ENCODE peak calls at places on chromosome 14, in ten cellular contexts. One of them, this sample, is unnamed.

GRCh38 chr14:36513451-36514277 is 6.4 kb downstream of the NKX2-1 start:
- DNase-seq in right lobe of liver: no peak
- DNase-seq in right atrium auricular region: no peak
- DNase-seq in PC-3: no peak
- DNase-seq in lung: peak; percentile 83
- DNase-seq in kidney: peak; percentile 66
- DNase-seq in upper lobe of left lung: peak; percentile 82
- DNase-seq in H1: no peak
- DNase-seq in pancreas: no peak
- DNase-seq in cardiac muscle cell: no peak
- DNase-seq in this sample: no peak

GRCh38 chr14:36373982-36374673 is 53.7 kb upstream of the MBIP start:
- DNase-seq in right lobe of liver: peak; percentile 66
- DNase-seq in right atrium auricular region: peak; percentile 82
- DNase-seq in PC-3: peak; percentile 93
- DNase-seq in lung: peak; percentile 90
- DNase-seq in kidney: peak; percentile 59
- DNase-seq in upper lobe of left lung: peak; percentile 90
- DNase-seq in H1: peak; percentile 57
- DNase-seq in pancreas: peak; percentile 73
- DNase-seq in cardiac muscle cell: peak; percentile 80
- DNase-seq in this sample: peak; percentile 83

GRCh38 chr14:59085207-59085739 is 103.2 kb upstream of the DAAM1 start:
- DNase-seq in right lobe of liver: no peak
- DNase-seq in right atrium auricular region: no peak
- DNase-seq in PC-3: no peak
- DNase-seq in lung: no peak
- DNase-seq in kidney: no peak
- DNase-seq in upper lobe of left lung: no peak
- DNase-seq in H1: no peak
- DNase-seq in pancreas: no peak
- DNase-seq in cardiac muscle cell: no peak
- DNase-seq in this sample: no peak

GRCh38 chr14:98953544-98954346 is 318.3 kb downstream of the BCL11B start:
- DNase-seq in right lobe of liver: peak; percentile 67
- DNase-seq in right atrium auricular region: peak; percentile 91
- DNase-seq in PC-3: no peak
- DNase-seq in lung: peak; percentile 56
- DNase-seq in kidney: no peak
- DNase-seq in upper lobe of left lung: peak; percentile 65
- DNase-seq in H1: no peak
- DNase-seq in pancreas: no peak
- DNase-seq in cardiac muscle cell: peak; percentile 85
- DNase-seq in this sample: peak; percentile 80

GRCh38 chr14:83255015-83255726 is 1721.5 kb upstream of the SEL1L start:
- DNase-seq in right lobe of liver: no peak
- DNase-seq in right atrium auricular region: no peak
- DNase-seq in PC-3: no peak
- DNase-seq in lung: no peak
- DNase-seq in kidney: no peak
- DNase-seq in upper lobe of left lung: no peak
- DNase-seq in H1: no peak
- DNase-seq in pancreas: no peak
- DNase-seq in cardiac muscle cell: no peak
- DNase-seq in this sample: peak; percentile 36

GRCh38 chr14:104082807-104083206 is 2.7 kb upstream of the ASPG start:
- DNase-seq in right lobe of liver: peak; percentile 85
- DNase-seq in right atrium auricular region: no peak
- DNase-seq in PC-3: no peak
- DNase-seq in lung: peak; percentile 65
- DNase-seq in kidney: no peak
- DNase-seq in upper lobe of left lung: peak; percentile 58
- DNase-seq in H1: no peak
- DNase-seq in pancreas: peak; percentile 79
- DNase-seq in cardiac muscle cell: no peak
- DNase-seq in this sample: no peak

GRCh38 chr14:54599932-54600331 is 33.0 kb downstream of the SAMD4A start:
- DNase-seq in right lobe of liver: no peak
- DNase-seq in right atrium auricular region: no peak
- DNase-seq in PC-3: peak; percentile 85
- DNase-seq in lung: no peak
- DNase-seq in kidney: no peak
- DNase-seq in upper lobe of left lung: no peak
- DNase-seq in H1: no peak
- DNase-seq in pancreas: no peak
- DNase-seq in cardiac muscle cell: no peak
- DNase-seq in this sample: peak; percentile 65

GRCh38 chr14:104223810-104224515 is 85.6 kb downstream of the KIF26A start:
- DNase-seq in right lobe of liver: no peak
- DNase-seq in right atrium auricular region: no peak
- DNase-seq in PC-3: no peak
- DNase-seq in lung: no peak
- DNase-seq in kidney: peak; percentile 57
- DNase-seq in upper lobe of left lung: no peak
- DNase-seq in H1: no peak
- DNase-seq in pancreas: no peak
- DNase-seq in cardiac muscle cell: no peak
- DNase-seq in this sample: no peak

GRCh38 chr14:54606178-54606577 is 39.2 kb downstream of the SAMD4A start:
- DNase-seq in right lobe of liver: no peak
- DNase-seq in right atrium auricular region: peak; percentile 73
- DNase-seq in PC-3: no peak
- DNase-seq in lung: no peak
- DNase-seq in kidney: no peak
- DNase-seq in upper lobe of left lung: no peak
- DNase-seq in H1: no peak
- DNase-seq in pancreas: no peak
- DNase-seq in cardiac muscle cell: peak; percentile 63
- DNase-seq in this sample: no peak

DNA sequence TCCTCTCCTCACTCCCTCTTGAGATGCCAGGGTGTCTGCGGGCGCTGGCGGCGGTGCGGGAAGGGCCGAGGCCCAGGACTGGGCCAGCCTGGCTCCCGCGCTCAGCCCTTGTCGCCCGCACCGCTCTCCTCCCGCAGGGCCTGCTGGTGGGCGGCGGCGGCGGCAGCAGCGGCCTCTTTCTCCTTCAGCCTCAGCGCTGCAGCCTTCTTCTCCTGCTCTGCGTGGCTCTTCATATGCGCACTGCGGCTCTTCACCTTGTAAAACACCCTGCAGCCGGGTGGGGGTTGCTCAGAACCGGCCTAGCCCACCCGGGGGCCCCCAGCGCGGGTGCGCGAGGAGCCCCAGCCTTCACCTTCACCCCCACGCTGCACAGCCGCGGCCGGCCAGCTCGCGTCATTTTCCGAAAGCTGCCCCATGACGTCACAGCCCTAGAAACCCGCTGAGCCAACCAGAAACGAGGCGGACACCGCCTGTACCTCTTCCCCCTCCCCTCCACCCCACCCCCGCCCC is 4.6 kb upstream of the PNMA1 start:
- DNase-seq in right lobe of liver: no peak
- DNase-seq in right atrium auricular region: no peak
- DNase-seq in PC-3: no peak
- DNase-seq in lung: no peak
- DNase-seq in kidney: peak; percentile 79
- DNase-seq in upper lobe of left lung: no peak
- DNase-seq in H1: no peak
- DNase-seq in pancreas: no peak
- DNase-seq in cardiac muscle cell: no peak
- DNase-seq in this sample: no peak
- H3K4me3 ChIP-seq in right lobe of liver: no peak overlapping the region
- H3K4me3 ChIP-seq in right atrium auricular region: peak overlapping the region; percentile 3
- H3K4me3 ChIP-seq in PC-3: no peak overlapping the region
- H3K4me3 ChIP-seq in lung: no peak overlapping the region
- H3K4me3 ChIP-seq in kidney: no peak overlapping the region
- H3K4me3 ChIP-seq in upper lobe of left lung: no peak overlapping the region
- H3K4me3 ChIP-seq in H1: peak overlapping the region; percentile 79
- H3K4me3 ChIP-seq in pancreas: no peak overlapping the region
- H3K4me3 ChIP-seq in cardiac muscle cell: no peak overlapping the region
- H3K4me3 ChIP-seq in this sample: no peak overlapping the region

GRCh38 chr14:90111895-90112534 is 50.2 kb downstream of the KCNK13 start:
- DNase-seq in right lobe of liver: no peak
- DNase-seq in right atrium auricular region: no peak
- DNase-seq in PC-3: peak; percentile 88
- DNase-seq in lung: no peak
- DNase-seq in kidney: no peak
- DNase-seq in upper lobe of left lung: no peak
- DNase-seq in H1: no peak
- DNase-seq in pancreas: no peak
- DNase-seq in cardiac muscle cell: no peak
- DNase-seq in this sample: peak; percentile 90

GRCh38 chr14:90109858-90110257 is 48.1 kb downstream of the KCNK13 start:
- DNase-seq in right lobe of liver: no peak
- DNase-seq in right atrium auricular region: no peak
- DNase-seq in PC-3: peak; percentile 69
- DNase-seq in lung: no peak
- DNase-seq in kidney: no peak
- DNase-seq in upper lobe of left lung: no peak
- DNase-seq in H1: peak; percentile 13
- DNase-seq in pancreas: no peak
- DNase-seq in cardiac muscle cell: no peak
- DNase-seq in this sample: peak; percentile 21

GRCh38 chr14:90115780-90116179 is 54.0 kb downstream of the KCNK13 start:
- DNase-seq in right lobe of liver: no peak
- DNase-seq in right atrium auricular region: no peak
- DNase-seq in PC-3: peak; percentile 60
- DNase-seq in lung: no peak
- DNase-seq in kidney: no peak
- DNase-seq in upper lobe of left lung: no peak
- DNase-seq in H1: no peak
- DNase-seq in pancreas: no peak
- DNase-seq in cardiac muscle cell: no peak
- DNase-seq in this sample: no peak

GRCh38 chr14:90116444-90116843 is 54.6 kb downstream of the KCNK13 start:
- DNase-seq in right lobe of liver: no peak
- DNase-seq in right atrium auricular region: no peak
- DNase-seq in PC-3: no peak
- DNase-seq in lung: no peak
- DNase-seq in kidney: no peak
- DNase-seq in upper lobe of left lung: no peak
- DNase-seq in H1: no peak
- DNase-seq in pancreas: no peak
- DNase-seq in cardiac muscle cell: no peak
- DNase-seq in this sample: no peak

DNA sequence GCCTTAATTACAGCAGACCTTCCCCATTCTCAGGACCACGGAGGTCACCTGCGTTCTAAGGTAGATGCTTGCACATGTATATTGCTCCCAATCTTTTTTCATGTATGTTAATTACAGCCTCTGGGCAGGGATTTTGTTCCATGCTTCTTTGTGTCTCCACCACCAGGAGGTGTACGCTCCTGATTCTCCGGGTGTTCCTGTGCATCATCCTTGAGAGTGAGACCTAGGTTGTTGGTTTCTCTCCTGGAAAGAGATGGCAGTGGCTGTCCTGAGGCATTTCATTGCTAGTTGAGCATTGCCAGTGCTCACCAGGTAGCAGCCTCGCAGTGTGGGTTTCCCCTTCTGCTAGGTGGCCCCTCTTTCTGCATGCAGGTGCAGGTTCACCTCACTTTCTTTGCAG is 52.8 kb downstream of the KCNK13 start:
- DNase-seq in right lobe of liver: no peak
- DNase-seq in right atrium auricular region: no peak
- DNase-seq in PC-3: no peak
- DNase-seq in lung: no peak
- DNase-seq in kidney: no peak
- DNase-seq in upper lobe of left lung: no peak
- DNase-seq in H1: no peak
- DNase-seq in pancreas: no peak
- DNase-seq in cardiac muscle cell: no peak
- DNase-seq in this sample: peak; percentile 8
- TF ChIP-seq CTCF in right lobe of liver: no peak
- TF ChIP-seq CTCF in right atrium auricular region: peak; percentile 20
- TF ChIP-seq CTCF in PC-3: peak; percentile 29
- TF ChIP-seq CTCF in lung: no peak
- TF ChIP-seq CTCF in kidney: no peak
- TF ChIP-seq CTCF in upper lobe of left lung: no peak
- TF ChIP-seq CTCF in H1: peak; percentile 18
- TF ChIP-seq CTCF in pancreas: no peak
- TF ChIP-seq CTCF in cardiac muscle cell: peak; percentile 16
- TF ChIP-seq CTCF in this sample: no peak

GRCh38 chr14:69106451-69106850 is 46.5 kb downstream of the DCAF5 start:
- DNase-seq in right lobe of liver: no peak
- DNase-seq in right atrium auricular region: no peak
- DNase-seq in PC-3: no peak
- DNase-seq in lung: no peak
- DNase-seq in kidney: no peak
- DNase-seq in upper lobe of left lung: no peak
- DNase-seq in H1: no peak
- DNase-seq in pancreas: no peak
- DNase-seq in cardiac muscle cell: no peak
- DNase-seq in this sample: no peak
- H3K36me3 ChIP-seq in right lobe of liver: no peaks in the 10 kb centered on the region
- H3K36me3 ChIP-seq in right atrium auricular region: no peaks in the 10 kb centered on the region
- H3K36me3 ChIP-seq in PC-3: peaks cover 17% of the 10 kb centered on the region
- H3K36me3 ChIP-seq in lung: peaks cover 8% of the 10 kb centered on the region
- H3K36me3 ChIP-seq in kidney: peaks cover 10% of the 10 kb centered on the region
- H3K36me3 ChIP-seq in upper lobe of left lung: peaks cover 50% of the 10 kb centered on the region
- H3K36me3 ChIP-seq in H1: peaks cover 2% of the 10 kb centered on the region
- H3K36me3 ChIP-seq in pancreas: peaks cover 8% of the 10 kb centered on the region
- H3K36me3 ChIP-seq in cardiac muscle cell: peaks cover 23% of the 10 kb centered on the region
- H3K36me3 ChIP-seq in this sample: peaks cover 5% of the 10 kb centered on the region

GRCh38 chr14:100568998-100569733 is 18.1 kb downstream of the BEGAIN start:
- DNase-seq in right lobe of liver: no peak
- DNase-seq in right atrium auricular region: no peak
- DNase-seq in PC-3: no peak
- DNase-seq in lung: no peak
- DNase-seq in kidney: no peak
- DNase-seq in upper lobe of left lung: no peak
- DNase-seq in H1: no peak
- DNase-seq in pancreas: no peak
- DNase-seq in cardiac muscle cell: no peak
- DNase-seq in this sample: no peak

GRCh38 chr14:100568164-100568997 is 18.8 kb downstream of the BEGAIN start:
- DNase-seq in right lobe of liver: no peak
- DNase-seq in right atrium auricular region: no peak
- DNase-seq in PC-3: no peak
- DNase-seq in lung: no peak
- DNase-seq in kidney: no peak
- DNase-seq in upper lobe of left lung: no peak
- DNase-seq in H1: no peak
- DNase-seq in pancreas: no peak
- DNase-seq in cardiac muscle cell: no peak
- DNase-seq in this sample: no peak

GRCh38 chr14:100567877-100568163 is 19.4 kb downstream of the BEGAIN start:
- DNase-seq in right lobe of liver: no peak
- DNase-seq in right atrium auricular region: no peak
- DNase-seq in PC-3: no peak
- DNase-seq in lung: no peak
- DNase-seq in kidney: no peak
- DNase-seq in upper lobe of left lung: no peak
- DNase-seq in H1: no peak
- DNase-seq in pancreas: no peak
- DNase-seq in cardiac muscle cell: no peak
- DNase-seq in this sample: no peak

GRCh38 chr14:100570726-100571454 is 16.3 kb downstream of the BEGAIN start:
- DNase-seq in right lobe of liver: no peak
- DNase-seq in right atrium auricular region: no peak
- DNase-seq in PC-3: no peak
- DNase-seq in lung: no peak
- DNase-seq in kidney: no peak
- DNase-seq in upper lobe of left lung: no peak
- DNase-seq in H1: no peak
- DNase-seq in pancreas: no peak
- DNase-seq in cardiac muscle cell: no peak
- DNase-seq in this sample: no peak

GRCh38 chr14:100569734-100570251 is 17.4 kb downstream of the BEGAIN start:
- DNase-seq in right lobe of liver: no peak
- DNase-seq in right atrium auricular region: no peak
- DNase-seq in PC-3: no peak
- DNase-seq in lung: no peak
- DNase-seq in kidney: no peak
- DNase-seq in upper lobe of left lung: no peak
- DNase-seq in H1: no peak
- DNase-seq in pancreas: no peak
- DNase-seq in cardiac muscle cell: no peak
- DNase-seq in this sample: no peak
- H3K4me3 ChIP-seq in right lobe of liver: no peak overlapping the region
- H3K4me3 ChIP-seq in right atrium auricular region: no peak overlapping the region
- H3K4me3 ChIP-seq in PC-3: no peak overlapping the region
- H3K4me3 ChIP-seq in lung: no peak overlapping the region
- H3K4me3 ChIP-seq in kidney: no peak overlapping the region
- H3K4me3 ChIP-seq in upper lobe of left lung: no peak overlapping the region
- H3K4me3 ChIP-seq in H1: peak overlapping the region; percentile 73
- H3K4me3 ChIP-seq in pancreas: no peak overlapping the region
- H3K4me3 ChIP-seq in cardiac muscle cell: no peak overlapping the region
- H3K4me3 ChIP-seq in this sample: no peak overlapping the region

This sample was measured in bronchial epithelial cell.